ENCODE peak calls at places on chromosomes 3 and 15, in eight cellular contexts. J, D, H, S, Q, I, C and X are unnamed samples.

GRCh38 chr3:61669676-61670299 is 108.4 kb downstream of the PTPRG start:
- DNase-seq in J (no peak), D (no peak), H (no peak), S (no peak), Q (no peak), I (no peak), C (no peak), X (no peak)

GRCh38 chr3:57949779-57950618 is 58.2 kb upstream of the FLNB start:
- DNase-seq in J (no peak), D (peak; percentile 25), H (no peak), S (peak; percentile 9), Q (no peak), I (no peak), C (no peak), X (no peak)

GRCh38 chr3:49165771-49166751 is at the start of gene CCDC71:
- DNase-seq in J (peak; percentile 73), D (peak; percentile 67), H (peak; percentile 61), S (peak; percentile 71), Q (peak; percentile 80), I (peak; percentile 94), C (peak; percentile 91), X (no peak)

GRCh38 chr3:29026959-29027358 is 253.9 kb upstream of the RBMS3 start:
- DNase-seq in J (no peak), D (peak; percentile 18), H (no peak), S (no peak), Q (no peak), I (no peak), C (no peak), X (no peak)

GRCh38 chr15:75659928-75660645 is 12.4 kb downstream of the SNX33 start:
- DNase-seq in J (no peak), D (no peak), H (no peak), S (no peak), Q (no peak), I (no peak), C (no peak), X (no peak)

GRCh38 chr3:102224171-102224570 is 210.6 kb upstream of the ZPLD1 start:
- DNase-seq in J (no peak), D (peak; percentile 59), H (no peak), S (peak; percentile 11), Q (peak; percentile 14), I (peak; percentile 20), C (no peak), X (no peak)

GRCh38 chr15:22224241-22224671 is 143.9 kb downstream of the OR4M2 start:
- DNase-seq in J (no peak), D (no peak), H (no peak), S (no peak), Q (no peak), I (no peak), C (peak; percentile 53), X (peak; percentile 20)

GRCh38 chr3:107987036-107987557 is 103.7 kb downstream of the CD47 start:
- DNase-seq in J (no peak), D (peak; percentile 100), H (no peak), S (no peak), Q (peak; percentile 66), I (no peak), C (no peak), X (no peak)

GRCh38 chr3:122793568-122794416 is at the start of gene HSPBAP1:
- DNase-seq in J (peak; percentile 87), D (peak; percentile 92), H (no peak), S (no peak), Q (peak; percentile 87), I (peak; percentile 92), C (peak; percentile 92), X (peak; percentile 92)

GRCh38 chr3:71998995-71999673 is 214.2 kb upstream of the PROK2 start:
- DNase-seq in J (no peak), D (peak; percentile 98), H (no peak), S (no peak), Q (peak; percentile 39), I (no peak), C (no peak), X (no peak)

GRCh38 chr3:152096280-152096679 is 172.4 kb upstream of the MBNL1 start:
- DNase-seq in J (no peak), D (no peak), H (no peak), S (no peak), Q (no peak), I (no peak), C (no peak), X (no peak)

GRCh38 chr3:180267202-180267843 is 230.6 kb upstream of the PEX5L start:
- DNase-seq in J (no peak), D (no peak), H (no peak), S (peak; percentile 82), Q (no peak), I (peak; percentile 28), C (no peak), X (no peak)

GRCh38 chr3:44439499-44440295 is 37.8 kb downstream of the ZNF445 start:
- DNase-seq in J (peak; percentile 56), D (peak; percentile 92), H (no peak), S (peak; percentile 100), Q (no peak), I (peak; percentile 82), C (peak; percentile 78), X (no peak)

GRCh38 chr15:53445531-53445930 is 313.9 kb downstream of the WDR72 start:
- DNase-seq in J (no peak), D (no peak), H (no peak), S (no peak), Q (no peak), I (no peak), C (no peak), X (no peak)

GRCh38 chr3:46896386-46896785 is 18.9 kb downstream of the PTH1R start:
- DNase-seq in J (no peak), D (no peak), H (no peak), S (no peak), Q (no peak), I (no peak), C (no peak), X (no peak)

GRCh38 chr3:191070201-191070600 is 128.8 kb upstream of the OSTN start:
- DNase-seq in J (no peak), D (peak; percentile 91), H (no peak), S (no peak), Q (peak; percentile 9), I (no peak), C (no peak), X (no peak)

GRCh38 chr3:188712257-188712924 is 459.4 kb upstream of the TPRG1 start:
- DNase-seq in J (no peak), D (peak; percentile 87), H (no peak), S (peak; percentile 62), Q (peak; percentile 23), I (no peak), C (no peak), X (no peak)

GRCh38 chr3:11291808-11292207 is 19.6 kb downstream of the ATG7 start:
- DNase-seq in J (no peak), D (no peak), H (no peak), S (no peak), Q (no peak), I (no peak), C (no peak), X (no peak)

GRCh38 chr15:48361690-48362089 is 30.5 kb downstream of the DUT start:
- DNase-seq in J (no peak), D (peak; percentile 65), H (no peak), S (no peak), Q (no peak), I (no peak), C (no peak), X (no peak)

GRCh38 chr3:123421353-123422174 is 27.3 kb downstream of the ADCY5 start:
- DNase-seq in J (no peak), D (peak; percentile 12), H (peak; percentile 30), S (no peak), Q (no peak), I (no peak), C (no peak), X (no peak)

GRCh38 chr15:75420698-75421097 is 30.8 kb downstream of the SIN3A start:
- DNase-seq in J (no peak), D (peak; percentile 25), H (no peak), S (no peak), Q (no peak), I (no peak), C (no peak), X (no peak)